ENCODE peak calls at places on chromosomes 11 and 22, in five cellular contexts. One of them, this sample, is unnamed.

GRCh38 chr11:59144096-59144495 is 1.4 kb downstream of the FAM111A start:
- DNase-seq in HCT116: no peak
- DNase-seq in A549: no peak
- DNase-seq in K562: no peak
- DNase-seq in GM12878: no peak
- DNase-seq in this sample: peak

GRCh38 chr11:71285111-71285510 is 32.7 kb upstream of the SHANK2 start:
- DNase-seq in HCT116: no peak
- DNase-seq in A549: no peak
- DNase-seq in K562: no peak
- DNase-seq in GM12878: no peak
- DNase-seq in this sample: no peak

GRCh38 chr22:29306830-29307657 is 594 bp downstream of the GAS2L1 start:
- DNase-seq in HCT116: no peak
- DNase-seq in A549: peak
- DNase-seq in K562: peak
- DNase-seq in GM12878: no peak
- DNase-seq in this sample: peak

GRCh38 chr22:49531533-49531895 is 296.2 kb downstream of the BRD1 start:
- DNase-seq in HCT116: no peak
- DNase-seq in A549: no peak
- DNase-seq in K562: no peak
- DNase-seq in GM12878: no peak
- DNase-seq in this sample: no peak

GRCh38 chr11:6152126-6152525 is 18.0 kb downstream of the OR52B2 start:
- DNase-seq in HCT116: no peak
- DNase-seq in A549: no peak
- DNase-seq in K562: no peak
- DNase-seq in GM12878: no peak
- DNase-seq in this sample: no peak

GRCh38 chr11:65189191-65189590 is 7.5 kb downstream of the CAPN1 start:
- DNase-seq in HCT116: no peak
- DNase-seq in A549: no peak
- DNase-seq in K562: no peak
- DNase-seq in GM12878: no peak
- DNase-seq in this sample: no peak

GRCh38 chr11:65355013-65355775 is 643 bp downstream of the TIGD3 start:
- DNase-seq in HCT116: no peak
- DNase-seq in A549: peak
- DNase-seq in K562: peak
- DNase-seq in GM12878: no peak
- DNase-seq in this sample: no peak

GRCh38 chr11:92880391-92880790 is 89.1 kb upstream of the MTNR1B start:
- DNase-seq in HCT116: no peak
- DNase-seq in A549: no peak
- DNase-seq in K562: no peak
- DNase-seq in GM12878: no peak
- DNase-seq in this sample: no peak

GRCh38 chr11:121420398-121420797 is 31.7 kb upstream of the SORL1 start:
- DNase-seq in HCT116: no peak
- DNase-seq in A549: no peak
- DNase-seq in K562: no peak
- DNase-seq in GM12878: no peak
- DNase-seq in this sample: no peak

GRCh38 chr11:9462806-9463537 is 2.2 kb downstream of the ZNF143 start:
- DNase-seq in HCT116: no peak
- DNase-seq in A549: no peak
- DNase-seq in K562: no peak
- DNase-seq in GM12878: peak
- DNase-seq in this sample: no peak

GRCh38 chr11:86741489-86742435 is 58.6 kb upstream of the PRSS23 start:
- DNase-seq in HCT116: no peak
- DNase-seq in A549: peak
- DNase-seq in K562: no peak
- DNase-seq in GM12878: no peak
- DNase-seq in this sample: peak

GRCh38 chr11:41392591-41392990 is 66.9 kb downstream of the LRRC4C start:
- DNase-seq in HCT116: no peak
- DNase-seq in A549: no peak
- DNase-seq in K562: no peak
- DNase-seq in GM12878: no peak
- DNase-seq in this sample: no peak

GRCh38 chr22:40009231-40009769 is 14.5 kb downstream of the FAM83F start:
- DNase-seq in HCT116: no peak
- DNase-seq in A549: no peak
- DNase-seq in K562: peak
- DNase-seq in GM12878: no peak
- DNase-seq in this sample: no peak

GRCh38 chr22:20152464-20152890 is 1.6 kb upstream of the CCDC188 start:
- DNase-seq in HCT116: no peak
- DNase-seq in A549: no peak
- DNase-seq in K562: no peak
- DNase-seq in GM12878: no peak
- DNase-seq in this sample: no peak

GRCh38 chr11:1504581-1505290 is 18.2 kb upstream of the MOB2 start:
- DNase-seq in HCT116: no peak
- DNase-seq in A549: no peak
- DNase-seq in K562: no peak
- DNase-seq in GM12878: no peak
- DNase-seq in this sample: no peak

GRCh38 chr22:43889366-43890253 is 2.2 kb downstream of the PNPLA5 start:
- DNase-seq in HCT116: no peak
- DNase-seq in A549: no peak
- DNase-seq in K562: no peak
- DNase-seq in GM12878: no peak
- DNase-seq in this sample: no peak

GRCh38 chr22:37565830-37566229 is 5.5 kb downstream of the CDC42EP1 start:
- DNase-seq in HCT116: no peak
- DNase-seq in A549: no peak
- DNase-seq in K562: no peak
- DNase-seq in GM12878: no peak
- DNase-seq in this sample: no peak

GRCh38 chr11:47179655-47179991 is 2.9 kb upstream of the ARFGAP2 start:
- DNase-seq in HCT116: no peak
- DNase-seq in A549: peak
- DNase-seq in K562: peak
- DNase-seq in GM12878: peak
- DNase-seq in this sample: peak

GRCh38 chr11:43852057-43852636 is 28.5 kb upstream of the ALKBH3 start:
- DNase-seq in HCT116: peak
- DNase-seq in A549: peak
- DNase-seq in K562: peak
- DNase-seq in GM12878: peak
- DNase-seq in this sample: peak

GRCh38 chr22:20799449-20799848 is 25.5 kb downstream of the SERPIND1 start:
- DNase-seq in HCT116: no peak
- DNase-seq in A549: no peak
- DNase-seq in K562: no peak
- DNase-seq in GM12878: no peak
- DNase-seq in this sample: no peak

GRCh38 chr22:26956346-26956745 is 299.0 kb downstream of the MIAT start:
- DNase-seq in HCT116: no peak
- DNase-seq in A549: no peak
- DNase-seq in K562: no peak
- DNase-seq in GM12878: no peak
- DNase-seq in this sample: no peak

GRCh38 chr11:131683666-131684065 is 313.3 kb downstream of the NTM start:
- DNase-seq in HCT116: no peak
- DNase-seq in A549: no peak
- DNase-seq in K562: no peak
- DNase-seq in GM12878: no peak
- DNase-seq in this sample: no peak

GRCh38 chr11:7278314-7278917 is 26.7 kb downstream of the SYT9 start:
- DNase-seq in HCT116: peak
- DNase-seq in A549: peak
- DNase-seq in K562: peak
- DNase-seq in GM12878: no peak
- DNase-seq in this sample: peak

GRCh38 chr22:42945736-42946135 is 69.2 kb downstream of the PACSIN2 start:
- DNase-seq in HCT116: no peak
- DNase-seq in A549: no peak
- DNase-seq in K562: no peak
- DNase-seq in GM12878: no peak
- DNase-seq in this sample: no peak

GRCh38 chr11:7904910-7905309 is 26.2 kb downstream of the OR10A6 start:
- DNase-seq in HCT116: no peak
- DNase-seq in A549: no peak
- DNase-seq in K562: no peak
- DNase-seq in GM12878: no peak
- DNase-seq in this sample: peak

GRCh38 chr22:20964799-20965103 is 2.3 kb upstream of the AIFM3 start:
- DNase-seq in HCT116: no peak
- DNase-seq in A549: no peak
- DNase-seq in K562: no peak
- DNase-seq in GM12878: no peak
- DNase-seq in this sample: no peak

GRCh38 chr22:50670513-50670912 is 2.1 kb upstream of the SHANK3 start:
- DNase-seq in HCT116: no peak
- DNase-seq in A549: no peak
- DNase-seq in K562: no peak
- DNase-seq in GM12878: no peak
- DNase-seq in this sample: peak

GRCh38 chr22:17369553-17370035 is 334 bp downstream of the CECR2 start:
- DNase-seq in HCT116: no peak
- DNase-seq in A549: no peak
- DNase-seq in K562: peak
- DNase-seq in GM12878: no peak
- DNase-seq in this sample: no peak

GRCh38 chr11:72358461-72359405 is 75.6 kb downstream of the CLPB start:
- DNase-seq in HCT116: no peak
- DNase-seq in A549: no peak
- DNase-seq in K562: no peak
- DNase-seq in GM12878: no peak
- DNase-seq in this sample: no peak

GRCh38 chr11:104609297-104609696 is 289.0 kb downstream of the CASP12 start:
- DNase-seq in HCT116: peak
- DNase-seq in A549: peak
- DNase-seq in K562: no peak
- DNase-seq in GM12878: no peak
- DNase-seq in this sample: peak

GRCh38 chr22:19765477-19766234 is 5.1 kb downstream of the TBX1 start:
- DNase-seq in HCT116: no peak
- DNase-seq in A549: no peak
- DNase-seq in K562: peak
- DNase-seq in GM12878: no peak
- DNase-seq in this sample: no peak

GRCh38 chr11:2581151-2581930 is 118.5 kb downstream of the KCNQ1OT1 start:
- DNase-seq in HCT116: no peak
- DNase-seq in A549: no peak
- DNase-seq in K562: no peak
- DNase-seq in GM12878: no peak
- DNase-seq in this sample: no peak

GRCh38 chr11:827146-827860 is 416 bp upstream of the CRACR2B start:
- DNase-seq in HCT116: no peak
- DNase-seq in A549: no peak
- DNase-seq in K562: peak
- DNase-seq in GM12878: no peak
- DNase-seq in this sample: no peak

GRCh38 chr11:44950625-44951472 is at the start of gene TP53I11:
- DNase-seq in HCT116: peak
- DNase-seq in A549: peak
- DNase-seq in K562: peak
- DNase-seq in GM12878: no peak
- DNase-seq in this sample: peak

GRCh38 chr11:12007769-12008737 is at the start of gene DKK3:
- DNase-seq in HCT116: no peak
- DNase-seq in A549: no peak
- DNase-seq in K562: no peak
- DNase-seq in GM12878: no peak
- DNase-seq in this sample: peak

GRCh38 chr22:24068717-24069116 is 57.6 kb downstream of the CABIN1 start:
- DNase-seq in HCT116: no peak
- DNase-seq in A549: no peak
- DNase-seq in K562: no peak
- DNase-seq in GM12878: no peak
- DNase-seq in this sample: peak

GRCh38 chr11:35619030-35619753 is 932 bp downstream of the FJX1 start:
- DNase-seq in HCT116: no peak
- DNase-seq in A549: peak
- DNase-seq in K562: peak
- DNase-seq in GM12878: no peak
- DNase-seq in this sample: peak

GRCh38 chr11:106398396-106399074 is 321.1 kb downstream of the AASDHPPT start:
- DNase-seq in HCT116: no peak
- DNase-seq in A549: peak
- DNase-seq in K562: no peak
- DNase-seq in GM12878: no peak
- DNase-seq in this sample: no peak
- H3K4me2 ChIP-seq in HCT116: peak
- H3K4me2 ChIP-seq in A549: peak
- H3K4me2 ChIP-seq in K562: no peak
- H3K4me2 ChIP-seq in GM12878: no peak
- H3K4me2 ChIP-seq in this sample: no peak

DNA sequence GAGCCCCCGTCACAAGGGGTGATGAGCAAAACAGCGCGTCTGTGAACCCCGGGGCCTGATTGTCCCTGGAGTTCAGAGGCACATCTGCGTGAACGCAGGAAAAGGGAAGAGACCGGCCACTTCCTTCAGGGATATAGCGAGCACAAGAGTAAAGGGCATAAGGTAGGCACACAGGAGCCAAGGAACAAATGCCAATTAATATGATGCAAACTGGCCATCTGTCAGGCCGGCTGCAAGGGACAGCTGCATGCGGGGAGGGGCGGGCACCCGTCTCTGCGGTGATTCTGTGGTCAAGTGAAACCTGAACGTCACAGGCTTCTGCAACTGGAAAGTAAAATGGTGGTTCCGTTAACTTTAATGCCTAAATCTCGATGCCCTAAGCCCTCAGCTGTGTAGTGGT is 64.7 kb downstream of the TRIM29 start:
- DNase-seq in HCT116: no peak
- DNase-seq in A549: no peak
- DNase-seq in K562: no peak
- DNase-seq in GM12878: no peak
- DNase-seq in this sample: no peak
- TF ChIP-seq MAX in HCT116: no peak
- TF ChIP-seq MAX in A549: no peak
- TF ChIP-seq MAX in K562: no peak
- TF ChIP-seq MAX in GM12878: no peak
- TF ChIP-seq MAX in this sample: no peak

GRCh38 chr11:78188012-78188808 is at the start of gene KCTD21:
- DNase-seq in HCT116: peak
- DNase-seq in A549: peak
- DNase-seq in K562: peak
- DNase-seq in GM12878: peak
- DNase-seq in this sample: peak
- TF ChIP-seq POLR2A in HCT116: no peak
- TF ChIP-seq POLR2A in A549: peak
- TF ChIP-seq POLR2A in K562: peak
- TF ChIP-seq POLR2A in GM12878: peak
- TF ChIP-seq POLR2A in this sample: peak

GRCh38 chr22:46536559-46537220 is 730 bp downstream of the CELSR1 start:
- DNase-seq in HCT116: no peak
- DNase-seq in A549: no peak
- DNase-seq in K562: no peak
- DNase-seq in GM12878: no peak
- DNase-seq in this sample: no peak
- H3K4me2 ChIP-seq in HCT116: peak
- H3K4me2 ChIP-seq in A549: peak
- H3K4me2 ChIP-seq in K562: no peak
- H3K4me2 ChIP-seq in GM12878: no peak
- H3K4me2 ChIP-seq in this sample: no peak

This sample was measured in endothelial cell of umbilical vein.